ENCODE peak calls at places on chromosomes 16 and 17, in seven cellular contexts. R is endothelial cell; Z is ACHN; V is NCI-H1092 treated with DMSO at 0.1 percent for 48 hours; I is activated naive CD8-positive, alpha-beta T cell treated with anti-CD3 and anti-CD28 coated beads, Interleukin-2, amount 50 U/mL, for 16 hours; M is choroid plexus epithelial cell; S is activated CD4-positive, alpha-beta T cell treated with anti-CD3 and anti-CD28 coated beads, Interleukin-2, amount 10 ng/mL, durations not matched to agents 7 days and 5 days. B is an unnamed sample.

GRCh38 chr17:59167571-59168001 is 12.0 kb downstream of the PRR11 start:
- DNase-seq in V (no peak), M (no peak), R (no peak), I (no peak), S (no peak), Z (no peak), B (no peak)

GRCh38 chr16:495127-495748 is 32.3 kb upstream of the CAPN15 start:
- DNase-seq in I (no peak), V (peak), R (peak), S (peak), M (peak), Z (peak), B (no peak)

GRCh38 chr17:79213305-79213704 is 138.7 kb downstream of the ENGASE start:
- DNase-seq in M (no peak), R (no peak), I (no peak), S (no peak), Z (no peak), V (no peak), B (no peak)

GRCh38 chr17:42163113-42163512 is 8.3 kb upstream of the RAB5C start:
- DNase-seq in R (peak), M (no peak), S (peak), V (no peak), I (no peak), Z (no peak), B (no peak)

GRCh38 chr16:11251525-11252481 is 4.2 kb downstream of the SOCS1 start:
- DNase-seq in R (no peak), V (no peak), M (peak), Z (no peak), S (peak), I (peak), B (no peak)

GRCh38 chr17:41680426-41681040 is 8.2 kb upstream of the EIF1 start:
- DNase-seq in V (peak), M (no peak), S (no peak), R (no peak), Z (no peak), I (no peak), B (no peak)

GRCh38 chr16:19239756-19240155 is 45.8 kb upstream of the CLEC19A start:
- DNase-seq in Z (no peak), I (no peak), S (no peak), M (no peak), V (no peak), R (no peak), B (no peak)

GRCh38 chr17:43132117-43132516 is 7.0 kb upstream of the BRCA1 start:
- DNase-seq in V (no peak), R (no peak), I (no peak), S (no peak), M (no peak), Z (no peak), B (no peak)

GRCh38 chr17:17028059-17028877 is 14.0 kb upstream of the MPRIP start:
- DNase-seq in S (no peak), R (no peak), Z (peak), M (peak), I (no peak), V (no peak), B (no peak)

GRCh38 chr17:17816831-17817551 is 19.8 kb downstream of the SREBF1 start:
- DNase-seq in Z (no peak), S (no peak), M (no peak), V (no peak), I (no peak), R (no peak), B (no peak)

GRCh38 chr17:74212262-74212912 is 984 bp upstream of the TTYH2 start:
- DNase-seq in M (no peak), Z (no peak), I (no peak), S (no peak), V (no peak), R (no peak), B (no peak)

GRCh38 chr17:1647802-1648581 is 1.7 kb downstream of the RILP start:
- DNase-seq in M (no peak), R (peak), Z (no peak), S (no peak), V (no peak), I (no peak), B (no peak)

B was measured in NCI-H2029 treated with DMSO at 0.1 percent for 48 hours.